ENCODE peak calls at places on chromosomes 1 and 21, in seven cellular contexts. One of them, this sample, is unnamed. For H3K4me1, the result is how much of the 10 kb centered on the place peaks cover.

GRCh38 chr1:216910081-216910840 is 187.0 kb upstream of the ESRRG start:
- DNase-seq in upper lobe of right lung: no peak
- DNase-seq in ovary: no peak
- DNase-seq in naive thymus-derived CD4-positive, alpha-beta T cell: no peak
- DNase-seq in psoas muscle: no peak
- DNase-seq in PC-3: no peak
- DNase-seq in neuronal stem cell: no peak
- DNase-seq in this sample: peak

GRCh38 chr1:36664564-36665287 is 182.0 kb upstream of the CSF3R start:
- DNase-seq in upper lobe of right lung: no peak
- DNase-seq in ovary: no peak
- DNase-seq in naive thymus-derived CD4-positive, alpha-beta T cell: no peak
- DNase-seq in psoas muscle: no peak
- DNase-seq in PC-3: no peak
- DNase-seq in neuronal stem cell: no peak
- DNase-seq in this sample: no peak

GRCh38 chr1:200738733-200739498 is at the start of gene CAMSAP2:
- DNase-seq in upper lobe of right lung: peak
- DNase-seq in ovary: peak
- DNase-seq in naive thymus-derived CD4-positive, alpha-beta T cell: peak
- DNase-seq in psoas muscle: peak
- DNase-seq in PC-3: peak
- DNase-seq in neuronal stem cell: peak
- DNase-seq in this sample: peak

GRCh38 chr1:106817626-106818025 is 238.8 kb upstream of the PRMT6 start:
- DNase-seq in upper lobe of right lung: no peak
- DNase-seq in ovary: no peak
- DNase-seq in naive thymus-derived CD4-positive, alpha-beta T cell: no peak
- DNase-seq in psoas muscle: no peak
- DNase-seq in PC-3: no peak
- DNase-seq in neuronal stem cell: no peak
- DNase-seq in this sample: no peak

GRCh38 chr1:51472349-51472748 is 46.7 kb downstream of the EPS15 start:
- DNase-seq in upper lobe of right lung: no peak
- DNase-seq in ovary: no peak
- DNase-seq in naive thymus-derived CD4-positive, alpha-beta T cell: no peak
- DNase-seq in psoas muscle: no peak
- DNase-seq in PC-3: no peak
- DNase-seq in neuronal stem cell: no peak
- DNase-seq in this sample: no peak

GRCh38 chr1:41296476-41296875 is 54.4 kb upstream of the SCMH1 start:
- DNase-seq in upper lobe of right lung: no peak
- DNase-seq in ovary: no peak
- DNase-seq in naive thymus-derived CD4-positive, alpha-beta T cell: no peak
- DNase-seq in psoas muscle: no peak
- DNase-seq in PC-3: no peak
- DNase-seq in neuronal stem cell: no peak
- DNase-seq in this sample: no peak

GRCh38 chr1:33329600-33330305 is 8.9 kb upstream of the A3GALT2 start:
- DNase-seq in upper lobe of right lung: no peak
- DNase-seq in ovary: no peak
- DNase-seq in naive thymus-derived CD4-positive, alpha-beta T cell: no peak
- DNase-seq in psoas muscle: no peak
- DNase-seq in PC-3: no peak
- DNase-seq in neuronal stem cell: no peak
- DNase-seq in this sample: no peak

GRCh38 chr1:180567664-180568063 is 8.9 kb downstream of the OVAAL start:
- DNase-seq in upper lobe of right lung: no peak
- DNase-seq in ovary: no peak
- DNase-seq in naive thymus-derived CD4-positive, alpha-beta T cell: no peak
- DNase-seq in psoas muscle: no peak
- DNase-seq in PC-3: no peak
- DNase-seq in neuronal stem cell: no peak
- DNase-seq in this sample: no peak

GRCh38 chr21:46503922-46504539 is 45.3 kb downstream of the DIP2A start:
- DNase-seq in upper lobe of right lung: no peak
- DNase-seq in ovary: no peak
- DNase-seq in naive thymus-derived CD4-positive, alpha-beta T cell: no peak
- DNase-seq in psoas muscle: no peak
- DNase-seq in PC-3: no peak
- DNase-seq in neuronal stem cell: no peak
- DNase-seq in this sample: no peak

GRCh38 chr21:37375866-37376574 is 9.4 kb downstream of the DYRK1A start:
- DNase-seq in upper lobe of right lung: no peak
- DNase-seq in ovary: no peak
- DNase-seq in naive thymus-derived CD4-positive, alpha-beta T cell: no peak
- DNase-seq in psoas muscle: no peak
- DNase-seq in PC-3: no peak
- DNase-seq in neuronal stem cell: no peak
- DNase-seq in this sample: no peak
- H3K4me1 ChIP-seq in upper lobe of right lung: half or more
- H3K4me1 ChIP-seq in ovary: under half
- H3K4me1 ChIP-seq in naive thymus-derived CD4-positive, alpha-beta T cell: half or more
- H3K4me1 ChIP-seq in psoas muscle: half or more
- H3K4me1 ChIP-seq in PC-3: half or more
- H3K4me1 ChIP-seq in neuronal stem cell: under half
- H3K4me1 ChIP-seq in this sample: under half

GRCh38 chr21:26835714-26836265 is 9.4 kb downstream of the ADAMTS1 start:
- DNase-seq in upper lobe of right lung: no peak
- DNase-seq in ovary: no peak
- DNase-seq in naive thymus-derived CD4-positive, alpha-beta T cell: no peak
- DNase-seq in psoas muscle: no peak
- DNase-seq in PC-3: no peak
- DNase-seq in neuronal stem cell: no peak
- DNase-seq in this sample: no peak
- H3K4me3 ChIP-seq in upper lobe of right lung: no peak
- H3K4me3 ChIP-seq in ovary: no peak
- H3K4me3 ChIP-seq in naive thymus-derived CD4-positive, alpha-beta T cell: no peak
- H3K4me3 ChIP-seq in psoas muscle: no peak
- H3K4me3 ChIP-seq in PC-3: no peak
- H3K4me3 ChIP-seq in neuronal stem cell: no peak
- H3K4me3 ChIP-seq in this sample: no peak

DNA sequence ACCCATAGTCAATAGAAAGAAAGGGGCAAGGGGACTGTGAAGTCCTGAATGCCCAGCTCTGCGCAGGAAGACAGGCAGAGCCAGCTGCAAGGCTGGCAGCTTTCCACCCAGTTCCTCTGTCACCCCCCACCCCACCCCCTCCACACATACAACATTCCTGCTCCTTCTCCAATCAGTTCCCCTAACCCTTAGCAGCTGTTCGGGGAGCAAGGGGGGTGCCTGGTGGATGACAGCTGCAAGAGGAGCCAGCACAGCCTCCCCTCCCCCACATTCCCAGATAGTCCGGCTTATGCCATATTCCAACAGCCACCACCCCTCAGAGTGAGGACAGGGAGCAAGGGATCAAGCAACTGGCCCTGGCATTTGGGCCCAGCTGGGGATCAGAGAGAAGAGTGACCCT is 9.7 kb downstream of the ARHGEF2 start:
- DNase-seq in upper lobe of right lung: no peak
- DNase-seq in ovary: peak
- DNase-seq in naive thymus-derived CD4-positive, alpha-beta T cell: no peak
- DNase-seq in psoas muscle: peak
- DNase-seq in PC-3: no peak
- DNase-seq in neuronal stem cell: no peak
- DNase-seq in this sample: no peak
- H3K4me1 ChIP-seq in upper lobe of right lung: half or more
- H3K4me1 ChIP-seq in ovary: under half
- H3K4me1 ChIP-seq in naive thymus-derived CD4-positive, alpha-beta T cell: half or more
- H3K4me1 ChIP-seq in psoas muscle: half or more
- H3K4me1 ChIP-seq in PC-3: under half
- H3K4me1 ChIP-seq in neuronal stem cell: under half
- H3K4me1 ChIP-seq in this sample: under half

DNA sequence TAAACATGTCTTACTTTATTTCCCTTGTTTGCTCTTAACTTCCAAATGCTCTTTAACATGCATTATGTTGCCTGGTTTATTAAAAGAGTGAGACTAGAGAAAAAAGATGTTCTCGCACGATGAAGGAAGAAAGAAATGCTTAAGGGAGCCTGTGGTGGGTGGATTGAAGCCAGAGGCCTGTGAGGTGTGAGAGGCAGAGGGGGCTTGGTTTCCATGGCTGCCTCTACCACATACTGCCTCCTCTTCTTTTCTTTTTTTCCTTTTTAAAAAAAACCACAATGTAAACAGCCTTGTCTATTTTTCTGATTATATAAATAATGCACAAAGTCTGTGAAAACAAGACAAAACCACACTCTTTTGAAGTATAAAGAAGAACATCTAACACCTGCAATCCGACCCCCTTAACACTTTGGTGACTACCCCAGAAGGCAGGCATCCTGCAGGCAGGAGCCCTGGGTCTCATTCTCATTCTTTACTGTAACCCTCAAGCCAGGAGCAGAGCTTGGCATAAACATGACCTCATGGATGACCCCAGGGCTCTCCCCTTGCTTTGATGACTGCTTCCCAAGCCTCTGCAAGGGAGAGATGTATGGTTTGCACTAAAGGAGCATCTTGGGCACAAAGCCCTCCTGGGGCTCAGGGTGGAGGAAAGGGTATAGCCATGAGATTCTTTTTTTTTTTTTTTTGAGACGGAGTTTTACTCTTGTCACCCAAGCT is 10.1 kb upstream of the PARP1 start:
- DNase-seq in upper lobe of right lung: no peak
- DNase-seq in ovary: no peak
- DNase-seq in naive thymus-derived CD4-positive, alpha-beta T cell: no peak
- DNase-seq in psoas muscle: no peak
- DNase-seq in PC-3: no peak
- DNase-seq in neuronal stem cell: no peak
- DNase-seq in this sample: no peak
- H3K4me3 ChIP-seq in upper lobe of right lung: no peak
- H3K4me3 ChIP-seq in ovary: no peak
- H3K4me3 ChIP-seq in naive thymus-derived CD4-positive, alpha-beta T cell: no peak
- H3K4me3 ChIP-seq in psoas muscle: no peak
- H3K4me3 ChIP-seq in PC-3: no peak
- H3K4me3 ChIP-seq in neuronal stem cell: no peak
- H3K4me3 ChIP-seq in this sample: no peak

GRCh38 chr1:162139398-162139685 is 69.9 kb downstream of the NOS1AP start:
- DNase-seq in upper lobe of right lung: no peak
- DNase-seq in ovary: no peak
- DNase-seq in naive thymus-derived CD4-positive, alpha-beta T cell: no peak
- DNase-seq in psoas muscle: no peak
- DNase-seq in PC-3: no peak
- DNase-seq in neuronal stem cell: no peak
- DNase-seq in this sample: no peak
- H3K4me1 ChIP-seq in upper lobe of right lung: under half
- H3K4me1 ChIP-seq in ovary: under half
- H3K4me1 ChIP-seq in naive thymus-derived CD4-positive, alpha-beta T cell: under half
- H3K4me1 ChIP-seq in psoas muscle: under half
- H3K4me1 ChIP-seq in PC-3: half or more
- H3K4me1 ChIP-seq in neuronal stem cell: under half
- H3K4me1 ChIP-seq in this sample: under half

GRCh38 chr1:50357186-50357585 is 66.1 kb downstream of the DMRTA2 start:
- DNase-seq in upper lobe of right lung: no peak
- DNase-seq in ovary: no peak
- DNase-seq in naive thymus-derived CD4-positive, alpha-beta T cell: no peak
- DNase-seq in psoas muscle: no peak
- DNase-seq in PC-3: no peak
- DNase-seq in neuronal stem cell: no peak
- DNase-seq in this sample: no peak
- H3K4me3 ChIP-seq in upper lobe of right lung: no peak
- H3K4me3 ChIP-seq in ovary: no peak
- H3K4me3 ChIP-seq in naive thymus-derived CD4-positive, alpha-beta T cell: no peak
- H3K4me3 ChIP-seq in psoas muscle: no peak
- H3K4me3 ChIP-seq in PC-3: no peak
- H3K4me3 ChIP-seq in neuronal stem cell: no peak
- H3K4me3 ChIP-seq in this sample: no peak

DNA sequence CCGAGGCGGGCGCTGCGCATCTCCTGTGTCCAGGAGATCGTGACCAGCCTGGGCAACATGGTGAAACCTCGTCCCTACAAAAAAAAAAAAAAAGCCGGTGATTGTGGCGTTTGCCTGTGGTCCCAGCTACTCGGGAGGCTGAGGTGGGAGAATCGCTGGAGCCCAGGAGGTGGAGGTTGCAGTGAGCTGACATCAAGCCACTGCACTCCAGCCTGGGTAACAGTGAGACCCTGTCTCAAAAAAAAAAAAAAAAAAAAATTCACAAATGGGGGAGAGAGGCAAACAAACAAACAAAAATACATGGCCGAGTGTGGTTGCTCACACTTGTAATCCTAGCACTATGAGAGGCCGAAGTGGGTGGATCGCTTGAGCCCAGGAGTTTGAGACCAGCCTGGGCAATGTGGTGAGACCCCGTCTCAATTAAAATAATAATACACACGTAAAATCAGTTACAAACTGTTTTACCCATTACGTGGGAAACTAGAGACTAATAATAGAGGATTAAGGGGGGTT is 758 bp downstream of the TATDN3 start:
- DNase-seq in upper lobe of right lung: no peak
- DNase-seq in ovary: no peak
- DNase-seq in naive thymus-derived CD4-positive, alpha-beta T cell: no peak
- DNase-seq in psoas muscle: no peak
- DNase-seq in PC-3: no peak
- DNase-seq in neuronal stem cell: no peak
- DNase-seq in this sample: no peak
- H3K4me1 ChIP-seq in upper lobe of right lung: under half
- H3K4me1 ChIP-seq in ovary: under half
- H3K4me1 ChIP-seq in naive thymus-derived CD4-positive, alpha-beta T cell: under half
- H3K4me1 ChIP-seq in psoas muscle: under half
- H3K4me1 ChIP-seq in PC-3: under half
- H3K4me1 ChIP-seq in neuronal stem cell: under half
- H3K4me1 ChIP-seq in this sample: under half

This sample was measured in HAP-1.